ENCODE peak calls at places on chromosome 17, in five cellular contexts. U is neural progenitor cell; M is CD4-positive, alpha-beta T cell; J is GM06990; E is heart right ventricle. F is an unnamed sample.
A peak's percentile ranks its signal among the peaks of the same experiment; 100 is the strongest.

GRCh38 chr17:81150379-81151038 is 14.8 kb upstream of the PVALEF start:
- DNase-seq in U (no peak), M (no peak), J (no peak), E (peak; percentile 47), F (no peak)

GRCh38 chr17:12813680-12814079 is 24.4 kb downstream of the ARHGAP44 start:
- DNase-seq in U (no peak), M (no peak), J (no peak), E (no peak), F (no peak)

GRCh38 chr17:57595942-57596695 is 149.0 kb downstream of the CCDC182 start:
- DNase-seq in U (peak; percentile 67), M (no peak), J (no peak), E (no peak), F (no peak)

GRCh38 chr17:50511058-50511457 is 2.8 kb downstream of the MYCBPAP start:
- DNase-seq in U (no peak), M (no peak), J (peak; percentile 76), E (no peak), F (no peak)

GRCh38 chr17:74268052-74268451 is 6.0 kb upstream of the DNAI2 start:
- DNase-seq in U (no peak), M (no peak), J (no peak), E (no peak), F (no peak)

GRCh38 chr17:76458580-76459490 is 5.9 kb upstream of the UBE2O start:
- DNase-seq in U (peak; percentile 82), M (no peak), J (no peak), E (peak; percentile 57), F (no peak)

GRCh38 chr17:2851615-2852014 is 55.4 kb downstream of the RAP1GAP2 start:
- DNase-seq in U (no peak), M (no peak), J (no peak), E (no peak), F (no peak)

GRCh38 chr17:81844327-81844851 is 9.5 kb upstream of the PPP1R27 start:
- DNase-seq in U (no peak), M (no peak), J (no peak), E (no peak), F (no peak)

GRCh38 chr17:72030067-72030899 is 90.5 kb upstream of the SOX9 start:
- DNase-seq in U (peak; percentile 83), M (no peak), J (peak; percentile 79), E (peak; percentile 15), F (peak; percentile 9)

GRCh38 chr17:57138030-57138911 is 53.2 kb downstream of the AKAP1 start:
- DNase-seq in U (no peak), M (no peak), J (no peak), E (no peak), F (no peak)

GRCh38 chr17:61453563-61453962 is 1.3 kb downstream of the TBX4 start:
- DNase-seq in U (no peak), M (no peak), J (no peak), E (no peak), F (no peak)

GRCh38 chr17:44122825-44123355 is 551 bp downstream of the HDAC5 start:
- DNase-seq in U (no peak), M (peak; percentile 51), J (no peak), E (no peak), F (no peak)

GRCh38 chr17:59498421-59499307 is 66.7 kb upstream of the DHX40 start:
- DNase-seq in U (no peak), M (no peak), J (no peak), E (no peak), F (no peak)

GRCh38 chr17:59165933-59166342 is 10.4 kb downstream of the PRR11 start:
- DNase-seq in U (peak; percentile 91), M (no peak), J (peak; percentile 16), E (no peak), F (peak; percentile 29)

GRCh38 chr17:76920364-76921139 is 52.3 kb downstream of the MGAT5B start:
- DNase-seq in U (no peak), M (no peak), J (no peak), E (no peak), F (no peak)

GRCh38 chr17:514584-514983 is 162.0 kb upstream of the RPH3AL start:
- DNase-seq in U (no peak), M (no peak), J (no peak), E (no peak), F (no peak)

GRCh38 chr17:518047-518735 is 165.6 kb upstream of the RPH3AL start:
- DNase-seq in U (no peak), M (no peak), J (no peak), E (no peak), F (no peak)

GRCh38 chr17:519450-520212 is 167.0 kb upstream of the RPH3AL start:
- DNase-seq in U (no peak), M (no peak), J (no peak), E (no peak), F (no peak)

GRCh38 chr17:520447-521167 is 168.0 kb upstream of the RPH3AL start:
- DNase-seq in U (no peak), M (no peak), J (no peak), E (no peak), F (no peak)

DNA sequence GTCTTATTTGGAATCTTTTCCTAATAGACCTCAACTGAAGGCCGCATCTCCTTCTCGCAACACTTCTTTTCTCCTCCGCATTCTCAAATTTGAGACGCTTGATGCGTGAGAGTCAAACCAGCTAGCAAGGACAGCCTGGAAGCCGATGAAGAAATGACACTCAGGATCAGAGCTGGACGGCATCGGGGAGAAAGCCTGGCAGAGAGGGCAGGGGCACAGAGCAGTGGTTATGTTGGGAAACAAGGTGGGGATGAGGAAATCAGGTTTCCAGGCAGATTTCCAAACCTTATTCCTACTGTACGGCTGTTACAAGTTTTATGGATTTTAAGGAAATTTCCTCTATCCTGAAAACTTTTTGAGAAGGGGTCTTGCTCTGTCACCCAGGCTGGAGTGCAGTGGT is 164.6 kb upstream of the RPH3AL start:
- DNase-seq in U (no peak), M (no peak), J (no peak), E (no peak), F (no peak)
- H3K27me3 ChIP-seq in U (no peaks in the 10 kb centered on the region), M (no peaks in the 10 kb centered on the region), J (no peaks in the 10 kb centered on the region), E (no peaks in the 10 kb centered on the region), F (no peaks in the 10 kb centered on the region)

DNA sequence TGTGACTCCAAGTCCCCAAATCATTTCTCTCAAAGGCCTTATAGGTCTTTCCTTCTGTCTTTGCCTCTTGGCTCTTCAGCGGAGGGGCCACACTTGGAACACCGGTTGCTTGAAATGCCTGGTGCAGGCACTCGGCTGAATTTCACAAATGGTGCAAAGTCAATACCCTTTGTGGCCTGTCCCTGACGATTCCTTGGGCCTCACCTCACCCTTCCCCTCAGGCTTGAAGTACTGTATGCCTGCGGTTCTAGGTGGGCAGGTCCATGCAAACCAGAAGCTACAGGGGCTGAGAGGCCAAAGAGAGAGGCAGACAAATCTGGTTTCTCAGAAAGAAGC is 4.1 kb upstream of the B9D1 start:
- DNase-seq in U (no peak), M (peak; percentile 17), J (no peak), E (no peak), F (no peak)
- H3K27me3 ChIP-seq in U (no peaks in the 10 kb centered on the region), M (peaks cover 4% of the 10 kb centered on the region), J (no peaks in the 10 kb centered on the region), E (no peaks in the 10 kb centered on the region), F (no peaks in the 10 kb centered on the region)

GRCh38 chr17:79825580-79825921 is 13.7 kb downstream of the CBX4 start:
- DNase-seq in U (no peak), M (no peak), J (no peak), E (no peak), F (no peak)
- H3K27me3 ChIP-seq in U (peaks cover 100% of the 10 kb centered on the region), M (no peaks in the 10 kb centered on the region), J (no peaks in the 10 kb centered on the region), E (no peaks in the 10 kb centered on the region), F (no peaks in the 10 kb centered on the region)

GRCh38 chr17:47871048-47871447 is 20.1 kb upstream of the SP6 start:
- DNase-seq in U (no peak), M (no peak), J (no peak), E (no peak), F (no peak)
- H3K27me3 ChIP-seq in U (peaks cover 50% of the 10 kb centered on the region), M (peaks cover 42% of the 10 kb centered on the region), J (peaks cover 3% of the 10 kb centered on the region), E (peaks cover 92% of the 10 kb centered on the region), F (peaks cover 17% of the 10 kb centered on the region)

DNA sequence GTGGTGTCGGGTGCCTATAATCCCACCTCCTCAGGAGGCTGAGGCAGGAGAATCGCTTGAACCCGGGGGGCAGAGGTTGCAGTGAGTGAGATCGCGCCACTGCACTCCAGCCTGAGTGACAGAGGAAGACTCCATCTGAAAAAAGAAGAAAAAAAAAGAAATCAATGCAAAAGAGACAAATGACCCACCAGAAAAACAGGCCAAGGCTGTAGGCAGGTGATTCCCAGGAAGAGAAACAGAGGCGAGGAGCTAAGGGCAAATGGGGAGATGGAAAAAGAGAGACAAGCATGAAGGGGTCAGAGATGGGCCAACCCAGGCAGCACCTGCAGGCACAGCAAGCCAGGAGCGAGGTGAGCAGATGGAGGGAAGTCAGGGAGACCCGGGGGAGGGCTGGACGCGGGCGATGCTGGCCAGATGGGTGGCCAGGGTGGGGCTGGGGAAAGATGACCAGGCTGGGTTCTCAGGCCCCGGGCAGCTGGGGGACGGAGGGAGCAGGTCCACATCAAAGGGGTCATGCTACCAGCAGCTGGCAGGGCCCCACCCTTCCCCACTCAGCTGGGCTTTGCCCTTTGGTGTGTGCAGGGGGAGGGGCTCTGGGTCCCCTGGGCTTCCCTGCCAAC is 25.5 kb downstream of the MYBBP1A start:
- DNase-seq in U (no peak), M (no peak), J (no peak), E (no peak), F (no peak)
- H3K27me3 ChIP-seq in U (peaks cover 21% of the 10 kb centered on the region), M (no peaks in the 10 kb centered on the region), J (no peaks in the 10 kb centered on the region), E (no peaks in the 10 kb centered on the region), F (no peaks in the 10 kb centered on the region)

DNA sequence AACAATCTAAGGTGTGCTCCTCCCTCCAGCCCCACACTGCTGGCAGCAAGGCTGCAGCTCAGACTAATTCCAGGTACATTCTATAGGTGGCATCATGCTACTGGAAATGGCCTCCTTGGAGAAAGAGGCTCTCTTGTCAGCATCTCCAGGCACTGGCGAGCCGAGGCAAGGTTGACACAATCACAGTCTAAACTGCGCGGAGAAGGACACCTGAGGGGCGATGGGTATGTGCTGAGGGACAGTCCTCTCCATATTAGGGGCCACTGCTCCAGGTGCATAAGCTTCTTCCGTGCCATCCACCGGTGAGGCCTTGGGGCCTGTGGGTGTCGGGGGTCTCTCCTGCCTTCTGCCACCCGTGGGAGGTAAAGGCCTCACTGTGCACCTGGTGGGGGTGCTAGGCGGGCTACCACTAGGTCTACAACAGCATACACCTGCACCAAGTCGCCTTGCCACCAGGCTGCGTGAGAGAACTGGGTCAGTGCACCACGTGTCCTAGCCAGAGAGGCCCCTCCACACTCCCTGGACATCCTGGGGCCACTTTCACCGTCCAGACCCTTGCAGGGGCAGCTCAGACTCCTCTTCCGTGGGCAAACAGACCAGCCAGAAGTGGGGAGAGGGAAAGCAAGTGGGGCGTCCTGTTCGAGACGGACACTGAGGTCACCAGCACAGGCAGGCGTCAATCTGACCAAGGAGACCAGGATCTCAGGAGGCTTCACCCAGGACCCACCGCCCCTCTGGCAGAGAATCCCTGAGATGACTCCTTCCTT is 12.1 kb upstream of the CBX8 start:
- DNase-seq in U (peak; percentile 64), M (no peak), J (no peak), E (no peak), F (no peak)
- H3K27me3 ChIP-seq in U (peaks cover 97% of the 10 kb centered on the region), M (peaks cover 83% of the 10 kb centered on the region), J (peaks cover 25% of the 10 kb centered on the region), E (peaks cover 96% of the 10 kb centered on the region), F (peaks cover 76% of the 10 kb centered on the region)